ENCODE peak calls at places on chromosome 18, in eight cellular contexts. O is osteocyte, X is IMR-90, S is fibroblast of lung, M is gastrocnemius medialis, H is astrocyte of the cerebellum, W is dorsolateral prefrontal cortex, C is fibroblast of pulmonary artery. A is an unnamed sample.

GRCh38 chr18:5890606-5891360 is 4.5 kb downstream of the TMEM200C start:
- DNase-seq in X (no peak), S (no peak), O (no peak), W (no peak), H (no peak), C (peak; percentile 8), M (no peak), A (no peak)

GRCh38 chr18:27400001-27400400 is 214.9 kb upstream of the CHST9 start:
- DNase-seq in W (no peak), H (no peak), O (no peak), M (no peak), X (no peak), C (no peak), S (no peak), A (peak; percentile 37)

GRCh38 chr18:9743200-9744016 is 35.3 kb downstream of the RAB31 start:
- DNase-seq in S (peak; percentile 93), W (no peak), H (peak; percentile 90), O (peak; percentile 88), M (no peak), C (peak; percentile 91), X (peak; percentile 98), A (peak; percentile 88)

GRCh38 chr18:24985616-24986015 is 366.4 kb downstream of the ZNF521 start:
- DNase-seq in O (no peak), M (no peak), W (no peak), S (no peak), H (no peak), X (peak; percentile 15), C (no peak), A (no peak)

GRCh38 chr18:59921384-59921891 is 21.6 kb downstream of the PMAIP1 start:
- DNase-seq in S (no peak), O (no peak), C (no peak), H (no peak), M (no peak), X (no peak), W (no peak), A (no peak)

GRCh38 chr18:44802508-44802907 is 121.8 kb downstream of the SETBP1 start:
- DNase-seq in M (no peak), W (no peak), O (no peak), C (peak; percentile 18), X (peak; percentile 9), S (peak; percentile 49), H (peak; percentile 36), A (no peak)

GRCh38 chr18:44507729-44508325 is 172.9 kb upstream of the SETBP1 start:
- DNase-seq in X (no peak), C (peak; percentile 78), H (no peak), S (no peak), M (peak; percentile 15), W (no peak), O (no peak), A (no peak)

GRCh38 chr18:45839415-45840395 is 14.2 kb downstream of the SIGLEC15 start:
- DNase-seq in W (no peak), X (peak; percentile 80), M (no peak), C (peak; percentile 85), H (peak; percentile 62), O (no peak), S (peak; percentile 80), A (peak; percentile 71)

GRCh38 chr18:70454705-70455322 is 166.0 kb downstream of the SOCS6 start:
- DNase-seq in S (peak; percentile 81), X (peak; percentile 79), O (no peak), M (no peak), W (peak; percentile 63), H (peak; percentile 68), C (peak; percentile 82), A (peak; percentile 62)

GRCh38 chr18:70448588-70448987 is 159.7 kb downstream of the SOCS6 start:
- DNase-seq in O (no peak), M (no peak), X (no peak), C (no peak), H (no peak), S (no peak), W (no peak), A (no peak)

GRCh38 chr18:70452501-70452900 is 163.7 kb downstream of the SOCS6 start:
- DNase-seq in H (no peak), S (no peak), O (no peak), W (no peak), C (no peak), X (no peak), M (no peak), A (no peak)

GRCh38 chr18:70453058-70453775 is 164.4 kb downstream of the SOCS6 start:
- DNase-seq in X (peak; percentile 42), H (no peak), W (peak; percentile 86), O (no peak), M (no peak), S (peak; percentile 63), C (peak; percentile 69), A (no peak)

DNA sequence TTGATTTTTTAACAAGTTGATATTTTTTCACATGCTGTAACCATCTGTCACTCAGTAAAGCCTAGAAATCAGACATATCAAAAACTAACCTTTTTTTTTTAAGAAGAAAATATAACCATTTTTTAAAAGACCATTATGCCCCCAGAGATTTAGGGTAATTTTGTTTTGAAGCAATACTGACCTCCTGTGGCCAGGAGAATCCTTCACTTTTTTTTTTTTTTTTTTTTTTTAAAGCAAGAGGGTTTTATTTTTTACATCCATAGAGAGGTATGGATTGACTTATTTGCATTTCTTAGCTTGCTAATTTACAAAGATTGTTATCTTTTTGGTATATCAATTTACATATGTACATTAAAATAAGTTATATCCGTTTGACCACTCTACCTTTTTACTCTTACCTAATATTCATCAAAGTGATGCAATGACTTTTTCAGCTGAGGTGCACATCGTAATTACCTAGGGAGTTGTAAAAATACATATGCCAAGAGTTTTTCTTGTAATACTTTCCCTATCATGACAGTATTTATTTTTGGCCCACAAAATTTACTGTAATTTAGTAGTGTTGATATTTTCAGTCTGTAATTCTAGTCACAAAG is 161.9 kb downstream of the SOCS6 start:
- DNase-seq in X (peak; percentile 32), S (peak; percentile 50), W (no peak), O (no peak), C (peak; percentile 45), H (no peak), M (no peak), A (no peak)
- TF ChIP-seq CTCF in X (peak; percentile 74), S (peak; percentile 39), W (peak; percentile 39), O (peak; percentile 57), C (peak; percentile 58), H (peak; percentile 29), M (peak; percentile 22), A (peak; percentile 46)

DNA sequence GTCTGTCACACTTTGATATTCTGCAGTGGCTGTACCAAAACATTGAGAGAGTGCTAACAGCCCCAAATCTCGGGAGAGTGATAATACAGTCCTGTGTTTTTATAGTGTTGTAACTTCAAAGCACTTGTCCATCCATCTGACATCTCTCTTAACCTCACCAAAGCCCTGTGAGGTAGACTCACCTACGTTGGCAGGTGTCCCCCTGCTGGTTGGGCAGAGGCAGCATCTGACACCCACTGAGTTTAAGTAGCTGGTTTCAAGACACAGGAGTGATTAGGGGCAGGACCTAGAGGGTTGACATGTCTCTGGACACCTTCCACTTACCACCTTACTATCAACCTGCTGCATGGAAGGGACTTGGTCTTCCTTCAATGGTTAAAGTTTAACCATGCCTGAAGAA is 22.9 kb downstream of the COLEC12 start:
- DNase-seq in X (no peak), W (no peak), S (no peak), H (no peak), M (no peak), C (no peak), O (no peak), A (peak; percentile 66)
- TF ChIP-seq CTCF in X (no peak), W (no peak), S (no peak), H (peak; percentile 14), M (no peak), C (no peak), O (no peak), A (peak; percentile 68)

DNA sequence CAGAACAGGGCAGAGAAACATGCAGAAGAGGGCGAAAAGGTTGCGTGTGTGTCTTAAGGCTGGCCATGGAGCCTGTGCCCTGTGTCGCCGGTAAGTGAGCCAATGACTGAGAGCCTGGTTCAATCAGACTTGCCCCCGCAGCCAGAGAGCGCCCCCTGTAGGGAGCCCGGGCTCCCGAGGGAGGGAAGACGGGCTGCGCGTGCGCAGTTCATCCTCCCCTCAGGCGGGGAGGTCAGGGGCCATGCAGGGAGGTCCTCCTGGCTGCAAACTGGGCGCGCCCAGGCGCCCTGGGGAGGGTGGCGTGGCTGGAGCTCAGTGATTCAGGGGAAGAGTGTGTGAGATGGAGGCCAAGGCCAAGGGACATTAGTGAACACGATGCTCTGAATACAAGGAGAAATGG is 276.6 kb downstream of the PHLPP1 start:
- DNase-seq in S (no peak), O (no peak), W (no peak), C (no peak), M (no peak), X (no peak), H (no peak), A (no peak)
- TF ChIP-seq CTCF in S (no peak), O (no peak), W (no peak), C (no peak), M (no peak), X (no peak), H (no peak), A (no peak)

DNA sequence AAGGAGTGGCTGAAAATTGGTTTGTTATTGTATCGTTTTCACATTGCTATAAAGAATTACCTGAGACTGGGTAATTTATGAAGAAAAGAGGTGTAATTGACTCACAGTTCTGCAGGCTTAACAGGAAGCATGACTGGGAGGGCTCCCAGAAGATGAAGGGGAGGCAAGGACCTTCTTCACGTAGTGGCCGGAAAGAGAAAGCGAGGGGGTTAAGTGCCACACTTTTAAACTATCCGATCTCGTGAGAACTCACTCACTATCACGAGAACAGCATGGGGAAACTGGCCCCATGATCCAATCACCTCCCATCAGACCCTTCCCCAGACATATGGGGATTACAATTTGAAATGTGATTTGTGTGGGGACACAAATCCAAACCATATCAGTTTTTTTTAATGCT is 81.6 kb downstream of the FBXO15 start:
- DNase-seq in M (no peak), C (no peak), W (no peak), X (no peak), O (no peak), S (no peak), H (no peak), A (no peak)
- TF ChIP-seq CTCF in M (no peak), C (no peak), W (no peak), X (no peak), O (no peak), S (no peak), H (no peak), A (no peak)